ENCODE peak calls at places on chromosome 17, in seven cellular contexts. One of them, this sample, is unnamed.
A peak's percentile ranks its signal among the peaks of the same experiment; 100 is the strongest.

GRCh38 chr17:2053380-2054261 is 1.3 kb upstream of the HIC1 start:
- DNase-seq in transverse colon: peak; percentile 77
- DNase-seq in A549: peak; percentile 68
- DNase-seq in heart left ventricle: peak; percentile 82
- DNase-seq in tibial nerve: peak; percentile 76
- DNase-seq in IMR-90: peak; percentile 67
- DNase-seq in HepG2: peak; percentile 49
- DNase-seq in this sample: peak; percentile 78

GRCh38 chr17:68674271-68674925 is 73.2 kb upstream of the FAM20A start:
- DNase-seq in tibial nerve: no peak
- DNase-seq in HepG2: no peak
- DNase-seq in IMR-90: no peak
- DNase-seq in A549: no peak
- DNase-seq in heart left ventricle: no peak
- DNase-seq in transverse colon: no peak
- DNase-seq in this sample: no peak

GRCh38 chr17:73196500-73196899 is 3.6 kb downstream of the COG1 start:
- DNase-seq in HepG2: no peak
- DNase-seq in tibial nerve: no peak
- DNase-seq in heart left ventricle: no peak
- DNase-seq in transverse colon: peak; percentile 73
- DNase-seq in IMR-90: no peak
- DNase-seq in A549: peak; percentile 64
- DNase-seq in this sample: peak; percentile 34

GRCh38 chr17:80071116-80071980 is 30.0 kb upstream of the GAA start:
- DNase-seq in A549: no peak
- DNase-seq in HepG2: peak; percentile 43
- DNase-seq in transverse colon: peak; percentile 35
- DNase-seq in heart left ventricle: peak; percentile 63
- DNase-seq in IMR-90: peak; percentile 40
- DNase-seq in tibial nerve: peak; percentile 35
- DNase-seq in this sample: peak; percentile 85

GRCh38 chr17:45999900-46000290 is 845 bp downstream of the STH start:
- DNase-seq in heart left ventricle: no peak
- DNase-seq in tibial nerve: no peak
- DNase-seq in HepG2: no peak
- DNase-seq in transverse colon: no peak
- DNase-seq in IMR-90: no peak
- DNase-seq in A549: no peak
- DNase-seq in this sample: no peak

GRCh38 chr17:42177684-42178083 is 3.3 kb downstream of the KCNH4 start:
- DNase-seq in IMR-90: no peak
- DNase-seq in HepG2: no peak
- DNase-seq in heart left ventricle: no peak
- DNase-seq in transverse colon: no peak
- DNase-seq in tibial nerve: no peak
- DNase-seq in A549: no peak
- DNase-seq in this sample: no peak

GRCh38 chr17:48023408-48024148 is 14.0 kb downstream of the COPZ2 start:
- DNase-seq in IMR-90: peak; percentile 32
- DNase-seq in transverse colon: peak; percentile 84
- DNase-seq in HepG2: peak; percentile 50
- DNase-seq in tibial nerve: peak; percentile 72
- DNase-seq in A549: peak; percentile 91
- DNase-seq in heart left ventricle: peak; percentile 82
- DNase-seq in this sample: peak; percentile 85

GRCh38 chr17:40862985-40863733 is 3.9 kb downstream of the KRT12 start:
- DNase-seq in IMR-90: no peak
- DNase-seq in tibial nerve: no peak
- DNase-seq in heart left ventricle: no peak
- DNase-seq in transverse colon: no peak
- DNase-seq in HepG2: peak; percentile 48
- DNase-seq in A549: no peak
- DNase-seq in this sample: peak; percentile 74

GRCh38 chr17:82794781-82795505 is 43.1 kb downstream of the TBCD start:
- DNase-seq in A549: no peak
- DNase-seq in transverse colon: no peak
- DNase-seq in heart left ventricle: peak; percentile 49
- DNase-seq in IMR-90: peak; percentile 20
- DNase-seq in tibial nerve: no peak
- DNase-seq in HepG2: no peak
- DNase-seq in this sample: peak; percentile 51

GRCh38 chr17:35141681-35142466 is at the start of gene NLE1:
- DNase-seq in HepG2: peak; percentile 65
- DNase-seq in A549: peak; percentile 86
- DNase-seq in transverse colon: peak; percentile 84
- DNase-seq in tibial nerve: peak; percentile 35
- DNase-seq in IMR-90: peak; percentile 74
- DNase-seq in heart left ventricle: peak; percentile 86
- DNase-seq in this sample: peak; percentile 90

GRCh38 chr17:47270946-47271705 is 17.5 kb downstream of the ITGB3 start:
- DNase-seq in transverse colon: no peak
- DNase-seq in heart left ventricle: no peak
- DNase-seq in IMR-90: no peak
- DNase-seq in A549: no peak
- DNase-seq in tibial nerve: no peak
- DNase-seq in HepG2: no peak
- DNase-seq in this sample: no peak

GRCh38 chr17:35167666-35168065 is 20.0 kb downstream of the UNC45B start:
- DNase-seq in A549: no peak
- DNase-seq in IMR-90: peak; percentile 62
- DNase-seq in heart left ventricle: no peak
- DNase-seq in tibial nerve: no peak
- DNase-seq in HepG2: no peak
- DNase-seq in transverse colon: no peak
- DNase-seq in this sample: no peak

GRCh38 chr17:3965123-3965800 is 1.0 kb upstream of the ATP2A3 start:
- DNase-seq in heart left ventricle: peak; percentile 68
- DNase-seq in tibial nerve: peak; percentile 31
- DNase-seq in A549: peak; percentile 92
- DNase-seq in transverse colon: peak; percentile 91
- DNase-seq in HepG2: no peak
- DNase-seq in IMR-90: no peak
- DNase-seq in this sample: peak; percentile 58

GRCh38 chr17:7191571-7192270 is 12.6 kb upstream of the ASGR1 start:
- DNase-seq in A549: peak; percentile 82
- DNase-seq in heart left ventricle: no peak
- DNase-seq in HepG2: peak; percentile 50
- DNase-seq in tibial nerve: no peak
- DNase-seq in IMR-90: peak; percentile 31
- DNase-seq in transverse colon: no peak
- DNase-seq in this sample: peak; percentile 79

DNA sequence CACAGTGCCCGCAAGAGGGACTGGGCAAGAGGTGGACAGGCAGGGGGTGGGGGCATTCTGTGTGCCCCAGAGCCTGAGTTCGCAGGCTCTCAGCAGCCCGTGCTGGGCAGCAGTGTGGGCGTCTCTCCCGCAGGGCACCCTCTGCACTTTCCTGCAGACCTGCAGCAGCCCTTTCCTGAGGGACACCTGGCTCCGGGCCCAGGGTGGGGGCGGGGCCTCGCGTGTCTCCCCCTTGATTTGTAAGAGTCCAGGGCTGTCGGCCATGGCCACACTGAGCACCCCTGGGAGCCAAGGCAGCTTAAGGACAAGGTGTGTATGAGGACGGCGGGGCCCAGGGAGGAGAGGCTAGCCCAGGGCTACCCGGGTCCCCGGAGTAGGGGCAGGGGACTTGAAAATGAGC is 33.4 kb upstream of the SLC38A10 start:
- DNase-seq in HepG2: no peak
- DNase-seq in IMR-90: no peak
- DNase-seq in A549: no peak
- DNase-seq in tibial nerve: no peak
- DNase-seq in heart left ventricle: no peak
- DNase-seq in transverse colon: no peak
- DNase-seq in this sample: no peak
- TF ChIP-seq POLR2A in HepG2: no peak
- TF ChIP-seq POLR2A in IMR-90: no peak
- TF ChIP-seq POLR2A in A549: no peak
- TF ChIP-seq POLR2A in tibial nerve: no peak
- TF ChIP-seq POLR2A in heart left ventricle: no peak
- TF ChIP-seq POLR2A in transverse colon: no peak
- TF ChIP-seq POLR2A in this sample: no peak

GRCh38 chr17:56593073-56593740 is at the start of gene NOG:
- DNase-seq in IMR-90: peak; percentile 54
- DNase-seq in tibial nerve: no peak
- DNase-seq in A549: peak; percentile 72
- DNase-seq in heart left ventricle: peak; percentile 34
- DNase-seq in HepG2: no peak
- DNase-seq in transverse colon: no peak
- DNase-seq in this sample: peak; percentile 55

GRCh38 chr17:56596741-56597494 is 3.4 kb downstream of the NOG start:
- DNase-seq in transverse colon: no peak
- DNase-seq in A549: no peak
- DNase-seq in IMR-90: no peak
- DNase-seq in heart left ventricle: no peak
- DNase-seq in HepG2: no peak
- DNase-seq in tibial nerve: no peak
- DNase-seq in this sample: no peak

GRCh38 chr17:56595831-56596740 is 2.6 kb downstream of the NOG start:
- DNase-seq in heart left ventricle: no peak
- DNase-seq in HepG2: no peak
- DNase-seq in transverse colon: no peak
- DNase-seq in A549: no peak
- DNase-seq in IMR-90: peak; percentile 10
- DNase-seq in tibial nerve: no peak
- DNase-seq in this sample: no peak

GRCh38 chr17:56593741-56594527 is 435 bp downstream of the NOG start:
- DNase-seq in heart left ventricle: peak; percentile 48
- DNase-seq in HepG2: peak; percentile 13
- DNase-seq in IMR-90: peak; percentile 71
- DNase-seq in tibial nerve: no peak
- DNase-seq in transverse colon: peak; percentile 16
- DNase-seq in A549: peak; percentile 71
- DNase-seq in this sample: peak; percentile 63

DNA sequence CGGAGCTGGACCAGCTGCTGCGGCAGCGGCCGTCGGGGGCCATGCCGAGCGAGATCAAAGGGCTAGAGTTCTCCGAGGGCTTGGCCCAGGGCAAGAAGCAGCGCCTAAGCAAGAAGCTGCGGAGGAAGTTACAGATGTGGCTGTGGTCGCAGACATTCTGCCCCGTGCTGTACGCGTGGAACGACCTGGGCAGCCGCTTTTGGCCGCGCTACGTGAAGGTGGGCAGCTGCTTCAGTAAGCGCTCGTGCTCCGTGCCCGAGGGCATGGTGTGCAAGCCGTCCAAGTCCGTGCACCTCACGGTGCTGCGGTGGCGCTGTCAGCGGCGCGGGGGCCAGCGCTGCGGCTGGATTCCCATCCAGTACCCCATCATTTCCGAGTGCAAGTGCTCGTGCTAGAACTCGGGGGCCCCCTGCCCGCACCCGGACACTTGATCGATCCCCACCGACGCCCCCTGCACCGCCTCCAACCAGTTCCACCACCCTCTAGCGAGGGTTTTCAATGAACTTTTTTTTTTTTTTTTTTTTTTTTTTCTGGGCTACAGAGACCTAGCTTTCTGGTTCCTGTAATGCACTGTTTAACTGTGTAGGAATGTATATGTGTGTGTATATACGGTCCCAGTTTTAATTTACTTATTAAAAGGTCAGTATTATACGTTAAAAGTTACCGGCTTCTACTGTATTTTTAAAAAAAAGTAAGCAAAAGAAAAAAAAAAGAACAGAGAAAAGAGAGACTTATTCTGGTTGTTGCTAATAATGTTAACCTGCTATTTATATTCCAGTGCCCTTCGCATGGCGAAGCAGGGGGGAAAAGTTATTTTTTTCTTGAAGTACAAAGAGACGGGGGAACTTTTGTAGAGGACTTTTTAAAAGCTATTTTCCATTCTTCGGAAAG is 1.3 kb downstream of the NOG start:
- DNase-seq in HepG2: no peak
- DNase-seq in transverse colon: no peak
- DNase-seq in A549: peak; percentile 42
- DNase-seq in heart left ventricle: no peak
- DNase-seq in tibial nerve: no peak
- DNase-seq in IMR-90: peak; percentile 10
- DNase-seq in this sample: no peak
- TF ChIP-seq CTCF in HepG2: no peak
- TF ChIP-seq CTCF in transverse colon: no peak
- TF ChIP-seq CTCF in A549: no peak
- TF ChIP-seq CTCF in heart left ventricle: no peak
- TF ChIP-seq CTCF in tibial nerve: no peak
- TF ChIP-seq CTCF in IMR-90: no peak
- TF ChIP-seq CTCF in this sample: no peak

GRCh38 chr17:38451030-38451839 is 23.0 kb downstream of the ARHGAP23 start:
- DNase-seq in A549: no peak
- DNase-seq in HepG2: peak; percentile 50
- DNase-seq in tibial nerve: no peak
- DNase-seq in heart left ventricle: peak; percentile 78
- DNase-seq in transverse colon: no peak
- DNase-seq in IMR-90: peak; percentile 79
- DNase-seq in this sample: no peak
- TF ChIP-seq POLR2A in A549: no peak
- TF ChIP-seq POLR2A in HepG2: no peak
- TF ChIP-seq POLR2A in tibial nerve: no peak
- TF ChIP-seq POLR2A in heart left ventricle: peak; percentile 16
- TF ChIP-seq POLR2A in transverse colon: no peak
- TF ChIP-seq POLR2A in IMR-90: no peak
- TF ChIP-seq POLR2A in this sample: no peak

DNA sequence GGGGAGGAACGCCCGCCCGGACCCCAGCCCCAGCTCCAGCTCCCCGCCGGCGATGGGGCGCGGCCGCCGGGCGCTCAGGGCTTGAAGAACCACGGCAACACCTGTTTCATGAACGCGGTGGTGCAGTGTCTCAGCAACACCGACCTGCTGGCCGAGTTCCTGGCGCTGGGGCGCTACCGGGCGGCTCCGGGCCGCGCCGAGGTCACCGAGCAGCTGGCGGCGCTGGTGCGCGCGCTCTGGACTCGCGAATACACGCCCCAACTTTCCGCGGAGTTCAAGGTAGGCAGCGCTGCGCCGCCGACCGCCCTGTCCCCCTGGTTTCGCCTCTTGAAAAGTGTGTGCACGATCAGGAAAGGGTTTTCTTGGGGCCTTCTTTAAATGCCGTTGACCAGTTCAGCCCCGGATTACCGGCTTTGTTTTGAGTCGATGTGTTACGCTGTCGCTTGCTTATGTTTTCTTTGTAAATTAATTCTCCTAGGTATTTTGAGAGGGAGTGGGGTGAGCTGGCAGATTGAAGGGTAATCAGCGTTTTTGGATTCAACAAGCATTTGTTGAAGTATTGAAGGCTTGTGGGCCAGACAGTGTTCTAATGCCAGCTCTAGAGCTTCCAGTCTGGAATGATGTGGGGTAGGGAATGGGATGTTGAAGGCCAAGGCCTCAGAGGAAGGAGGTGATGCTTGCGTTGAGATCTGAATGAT is 690 bp downstream of the USP43 start:
- DNase-seq in transverse colon: peak; percentile 76
- DNase-seq in heart left ventricle: peak; percentile 22
- DNase-seq in IMR-90: no peak
- DNase-seq in tibial nerve: no peak
- DNase-seq in A549: peak; percentile 56
- DNase-seq in HepG2: peak; percentile 30
- DNase-seq in this sample: peak; percentile 65
- TF ChIP-seq CTCF in transverse colon: peak; percentile 22
- TF ChIP-seq CTCF in heart left ventricle: no peak
- TF ChIP-seq CTCF in IMR-90: no peak
- TF ChIP-seq CTCF in tibial nerve: no peak
- TF ChIP-seq CTCF in A549: peak; percentile 55
- TF ChIP-seq CTCF in HepG2: peak; percentile 64
- TF ChIP-seq CTCF in this sample: no peak